ENCODE peak calls at places on chromosomes 1 and 21, in eight cellular contexts. Z is heart left ventricle, J is A549, W is breast epithelium, C is uterus, T is body of pancreas, E is adrenal gland, M is IMR-90. R is an unnamed sample.

GRCh38 chr1:175919001-175919400 is 175.6 kb upstream of the TNR start:
- DNase-seq in Z (no peak), J (no peak), W (no peak), C (no peak), T (no peak), E (no peak), M (no peak), R (no peak)

GRCh38 chr1:41486892-41487728 is 2.6 kb upstream of the EDN2 start:
- DNase-seq in Z (no peak), J (no peak), W (no peak), C (no peak), T (no peak), E (no peak), M (peak), R (no peak)

GRCh38 chr1:107964397-107965111 is 426 bp downstream of the VAV3 start:
- DNase-seq in Z (no peak), J (no peak), W (no peak), C (no peak), T (no peak), E (no peak), M (no peak), R (no peak)

GRCh38 chr1:89831462-89832113 is 10.8 kb downstream of the LRRC8D start:
- DNase-seq in Z (no peak), J (no peak), W (no peak), C (no peak), T (no peak), E (no peak), M (no peak), R (no peak)

GRCh38 chr1:16066245-16066644 is 7.2 kb downstream of the FAM131C start:
- DNase-seq in Z (no peak), J (no peak), W (no peak), C (no peak), T (no peak), E (no peak), M (no peak), R (no peak)

GRCh38 chr21:42846221-42846620 is 33.1 kb downstream of the WDR4 start:
- DNase-seq in Z (no peak), J (no peak), W (peak), C (no peak), T (peak), E (peak), M (no peak), R (peak)

GRCh38 chr1:214520544-214521165 is 30.7 kb downstream of the PTPN14 start:
- DNase-seq in Z (no peak), J (no peak), W (no peak), C (no peak), T (no peak), E (no peak), M (no peak), R (no peak)

GRCh38 chr21:29305068-29305467 is 6.3 kb downstream of the BACH1 start:
- DNase-seq in Z (no peak), J (no peak), W (no peak), C (no peak), T (no peak), E (peak), M (no peak), R (no peak)

GRCh38 chr1:1264868-1265272 is 8.8 kb downstream of the UBE2J2 start:
- DNase-seq in Z (no peak), J (no peak), W (no peak), C (no peak), T (no peak), E (no peak), M (peak), R (no peak)

GRCh38 chr1:175363046-175363445 is 170.5 kb upstream of the KIAA0040 start:
- DNase-seq in Z (no peak), J (no peak), W (no peak), C (no peak), T (no peak), E (no peak), M (no peak), R (no peak)

GRCh38 chr1:41851589-41851988 is 67.1 kb downstream of the HIVEP3 start:
- DNase-seq in Z (no peak), J (no peak), W (no peak), C (no peak), T (no peak), E (no peak), M (peak), R (no peak)

GRCh38 chr1:93588206-93588605 is 93.4 kb downstream of the BCAR3 start:
- DNase-seq in Z (peak), J (no peak), W (no peak), C (no peak), T (no peak), E (no peak), M (peak), R (no peak)

GRCh38 chr1:157878059-157878458 is 36.5 kb upstream of the CD5L start:
- DNase-seq in Z (no peak), J (peak), W (no peak), C (no peak), T (no peak), E (no peak), M (peak), R (no peak)

GRCh38 chr1:183019860-183020259 is 3.4 kb upstream of the LAMC1 start:
- DNase-seq in Z (no peak), J (no peak), W (no peak), C (no peak), T (peak), E (no peak), M (peak), R (no peak)

GRCh38 chr1:15994590-15995351 is 9.3 kb upstream of the SRARP start:
- DNase-seq in Z (peak), J (peak), W (no peak), C (peak), T (peak), E (peak), M (peak), R (no peak)

GRCh38 chr1:109613396-109614147 is 5.8 kb downstream of the GNAT2 start:
- DNase-seq in Z (no peak), J (no peak), W (no peak), C (no peak), T (no peak), E (no peak), M (peak), R (no peak)

GRCh38 chr1:206464456-206464964 is 5.8 kb upstream of the IKBKE start:
- DNase-seq in Z (peak), J (no peak), W (no peak), C (no peak), T (no peak), E (peak), M (peak), R (no peak)

GRCh38 chr1:224759570-224760562 is 143.7 kb downstream of the CNIH3 start:
- DNase-seq in Z (no peak), J (no peak), W (no peak), C (no peak), T (no peak), E (no peak), M (no peak), R (no peak)

GRCh38 chr1:55039342-55040082 is at the start of gene PCSK9:
- DNase-seq in Z (no peak), J (peak), W (no peak), C (no peak), T (peak), E (no peak), M (no peak), R (no peak)

GRCh38 chr1:30419831-30420230 is 303.6 kb downstream of the MATN1 start:
- DNase-seq in Z (no peak), J (no peak), W (no peak), C (no peak), T (no peak), E (no peak), M (no peak), R (peak)

GRCh38 chr1:30460661-30461060 is 262.7 kb downstream of the MATN1 start:
- DNase-seq in Z (no peak), J (no peak), W (peak), C (no peak), T (no peak), E (no peak), M (no peak), R (peak)

GRCh38 chr1:42737257-42737656 is 2.8 kb downstream of the CLDN19 start:
- DNase-seq in Z (no peak), J (no peak), W (peak), C (no peak), T (peak), E (no peak), M (no peak), R (no peak)

GRCh38 chr1:25018110-25018470 is 88.0 kb upstream of the RUNX3 start:
- DNase-seq in Z (no peak), J (no peak), W (no peak), C (no peak), T (no peak), E (no peak), M (no peak), R (no peak)

GRCh38 chr1:26290061-26290415 is 10.2 kb downstream of the SH3BGRL3 start:
- DNase-seq in Z (no peak), J (no peak), W (no peak), C (no peak), T (no peak), E (no peak), M (no peak), R (no peak)

GRCh38 chr21:34078915-34079314 is 5.5 kb downstream of the MRPS6 start:
- DNase-seq in Z (peak), J (no peak), W (no peak), C (no peak), T (no peak), E (no peak), M (no peak), R (no peak)

GRCh38 chr1:207964195-207964966 is 53.5 kb upstream of the CD34 start:
- DNase-seq in Z (no peak), J (no peak), W (no peak), C (no peak), T (no peak), E (peak), M (no peak), R (peak)

GRCh38 chr21:38323721-38324591 is 67.2 kb downstream of the KCNJ15 start:
- DNase-seq in Z (no peak), J (no peak), W (no peak), C (no peak), T (no peak), E (no peak), M (peak), R (no peak)

GRCh38 chr1:222618001-222618879 is at the start of gene MIA3:
- DNase-seq in Z (peak), J (peak), W (peak), C (peak), T (no peak), E (peak), M (peak), R (peak)

GRCh38 chr1:99685516-99686180 is 39.7 kb downstream of the PALMD start:
- DNase-seq in Z (peak), J (peak), W (peak), C (peak), T (peak), E (peak), M (peak), R (peak)

GRCh38 chr1:174640783-174641182 is 193.0 kb downstream of the GPR52 start:
- DNase-seq in Z (no peak), J (no peak), W (no peak), C (no peak), T (no peak), E (no peak), M (no peak), R (no peak)

GRCh38 chr1:235011599-235012435 is 116.8 kb downstream of the TOMM20 start:
- DNase-seq in Z (peak), J (peak), W (no peak), C (peak), T (no peak), E (peak), M (peak), R (peak)

GRCh38 chr1:52368383-52369172 is 2.6 kb upstream of the CC2D1B start:
- DNase-seq in Z (peak), J (peak), W (no peak), C (no peak), T (peak), E (peak), M (peak), R (no peak)

GRCh38 chr1:53896673-53897229 is 2.8 kb downstream of the DIO1 start:
- DNase-seq in Z (no peak), J (no peak), W (no peak), C (peak), T (no peak), E (peak), M (peak), R (no peak)

GRCh38 chr21:34737115-34737514 is 68.3 kb downstream of the CLIC6 start:
- DNase-seq in Z (no peak), J (no peak), W (no peak), C (no peak), T (no peak), E (no peak), M (no peak), R (no peak)

GRCh38 chr1:10353282-10353681 is 45.6 kb upstream of the PGD start:
- DNase-seq in Z (no peak), J (no peak), W (no peak), C (no peak), T (no peak), E (no peak), M (no peak), R (no peak)

GRCh38 chr1:98048234-98048633 is 127.4 kb upstream of the DPYD start:
- DNase-seq in Z (peak), J (peak), W (peak), C (peak), T (peak), E (peak), M (peak), R (peak)

GRCh38 chr1:56591909-56592308 is 12.5 kb upstream of the PLPP3 start:
- DNase-seq in Z (no peak), J (no peak), W (no peak), C (no peak), T (no peak), E (no peak), M (no peak), R (no peak)

DNA sequence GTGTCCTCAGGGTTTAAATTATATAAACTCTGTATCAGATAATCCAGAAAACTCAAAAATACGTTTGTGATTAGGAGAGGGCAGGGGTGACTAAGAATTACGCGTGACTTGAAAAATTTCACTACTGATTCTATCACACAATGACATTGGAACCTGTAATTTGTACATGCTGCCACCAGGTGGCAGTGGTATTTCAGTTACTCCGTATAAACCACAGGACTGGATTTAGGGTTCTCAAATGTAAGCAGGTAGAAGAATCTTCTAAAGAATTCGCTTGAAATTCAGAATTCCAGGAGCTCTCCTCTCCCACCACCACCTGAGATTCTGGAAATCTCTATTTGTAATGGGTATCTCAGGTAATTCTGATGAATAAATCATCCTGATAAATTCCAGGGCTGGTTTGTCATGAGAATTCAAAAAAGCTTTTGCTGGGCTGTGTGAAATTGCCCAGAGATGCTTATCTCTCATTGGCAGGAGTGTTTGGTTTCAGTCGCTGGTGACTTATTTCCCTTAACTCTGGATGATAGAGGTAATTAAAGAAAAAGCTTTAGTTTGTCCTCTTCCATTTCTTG is 1.7 kb upstream of the KRTAP7-1 start:
- DNase-seq in Z (no peak), J (no peak), W (no peak), C (no peak), T (peak), E (no peak), M (no peak), R (no peak)
- TF ChIP-seq CTCF in Z (peak), J (peak), W (no peak), C (no peak), T (peak), E (peak), M (peak), R (no peak)

GRCh38 chr1:19493547-19493946 is 8.2 kb upstream of the CAPZB start:
- DNase-seq in Z (no peak), J (no peak), W (no peak), C (no peak), T (no peak), E (no peak), M (no peak), R (no peak)

GRCh38 chr1:19495816-19496528 is 10.6 kb upstream of the CAPZB start:
- DNase-seq in Z (no peak), J (no peak), W (no peak), C (no peak), T (no peak), E (no peak), M (peak), R (no peak)

GRCh38 chr1:19496529-19496877 is 11.2 kb upstream of the CAPZB start:
- DNase-seq in Z (no peak), J (no peak), W (no peak), C (no peak), T (no peak), E (no peak), M (no peak), R (no peak)

GRCh38 chr1:19495000-19495656 is 9.8 kb upstream of the CAPZB start:
- DNase-seq in Z (no peak), J (no peak), W (no peak), C (no peak), T (no peak), E (no peak), M (no peak), R (no peak)
- TF ChIP-seq POLR2A in Z (no peak), J (no peak), W (no peak), C (peak), T (no peak), E (no peak), M (no peak), R (no peak)

DNA sequence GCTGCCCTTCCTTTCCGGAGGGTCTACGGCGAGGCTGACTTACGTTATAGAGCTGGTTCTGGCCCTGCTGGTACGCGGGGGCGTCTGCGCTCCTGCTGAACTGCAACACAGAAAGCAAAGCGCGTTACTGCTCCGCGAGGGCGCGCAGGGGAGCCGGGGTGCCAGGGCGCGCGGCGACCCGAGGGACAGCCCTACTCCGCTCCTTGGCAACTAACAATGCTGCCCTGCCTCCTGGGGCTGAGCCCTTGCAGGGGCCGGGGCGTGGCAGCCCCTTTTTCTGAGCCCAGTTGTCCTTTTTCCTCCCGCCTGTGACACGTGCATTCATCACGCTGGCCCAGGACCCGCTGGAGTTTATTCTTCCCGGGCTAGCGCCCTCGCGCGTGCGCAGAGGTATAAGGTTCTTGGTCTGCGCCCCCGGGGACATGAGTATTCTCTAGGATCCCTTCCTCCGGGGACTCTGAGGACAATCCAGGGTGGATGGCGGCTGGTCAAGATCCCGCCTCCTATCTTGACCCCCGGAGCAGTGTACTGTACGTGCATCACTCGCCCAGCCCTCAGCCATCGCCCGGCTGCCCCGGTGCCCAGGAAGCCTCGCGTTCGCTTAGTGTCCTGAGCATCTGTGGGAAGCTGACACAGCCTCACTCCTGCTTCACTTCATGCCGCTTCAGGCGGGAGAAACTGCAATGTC is 78.9 kb downstream of the CD247 start:
- DNase-seq in Z (peak), J (peak), W (no peak), C (peak), T (no peak), E (peak), M (peak), R (peak)
- H3K4me3 ChIP-seq in Z (peak), J (peak), W (peak), C (no peak), T (no peak), E (no peak), M (peak), R (peak)

GRCh38 chr1:181918893-181919728 is 142.4 kb downstream of the ZNF648 start:
- DNase-seq in Z (no peak), J (no peak), W (no peak), C (no peak), T (no peak), E (no peak), M (no peak), R (no peak)

DNA sequence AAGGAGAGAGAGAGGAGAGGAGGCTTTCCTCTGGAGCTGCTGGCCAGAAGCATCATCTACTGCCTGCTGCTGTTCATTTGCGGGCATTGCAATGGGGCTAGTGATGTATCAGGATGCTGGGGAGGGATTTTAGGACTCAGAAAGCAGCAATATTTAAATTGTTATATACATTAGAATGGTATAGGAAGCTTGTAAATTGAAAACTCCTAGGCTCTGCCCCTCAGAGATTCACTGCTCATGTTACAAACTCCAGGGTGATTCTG is 141.9 kb downstream of the ZNF648 start:
- DNase-seq in Z (no peak), J (no peak), W (no peak), C (no peak), T (no peak), E (no peak), M (no peak), R (no peak)
- TF ChIP-seq CTCF in Z (no peak), J (no peak), W (no peak), C (no peak), T (no peak), E (no peak), M (no peak), R (no peak)

GRCh38 chr1:44033756-44034155 is 2.5 kb upstream of the SLC6A9 start:
- DNase-seq in Z (no peak), J (no peak), W (no peak), C (no peak), T (no peak), E (no peak), M (no peak), R (no peak)

GRCh38 chr1:44033041-44033575 is 1.8 kb upstream of the SLC6A9 start:
- DNase-seq in Z (no peak), J (no peak), W (no peak), C (no peak), T (no peak), E (no peak), M (no peak), R (no peak)

GRCh38 chr1:44031051-44031899 is at the start of gene SLC6A9:
- DNase-seq in Z (peak), J (no peak), W (peak), C (peak), T (peak), E (peak), M (peak), R (no peak)

GRCh38 chr1:44030606-44031050 is 634 bp downstream of the SLC6A9 start:
- DNase-seq in Z (peak), J (no peak), W (peak), C (peak), T (no peak), E (no peak), M (peak), R (no peak)

GRCh38 chr1:44031900-44032817 is 897 bp upstream of the SLC6A9 start:
- DNase-seq in Z (no peak), J (no peak), W (peak), C (no peak), T (no peak), E (no peak), M (peak), R (no peak)
- TF ChIP-seq POLR2A in Z (no peak), J (no peak), W (no peak), C (no peak), T (no peak), E (no peak), M (no peak), R (no peak)

GRCh38 chr1:45640293-45640692 is 16.4 kb upstream of the CCDC17 start:
- DNase-seq in Z (no peak), J (no peak), W (no peak), C (no peak), T (no peak), E (no peak), M (peak), R (no peak)
- H3K4me3 ChIP-seq in Z (no peak), J (no peak), W (no peak), C (no peak), T (no peak), E (no peak), M (no peak), R (no peak)

GRCh38 chr1:203056516-203056915 is 29.3 kb downstream of the MYOG start:
- DNase-seq in Z (no peak), J (no peak), W (no peak), C (no peak), T (no peak), E (no peak), M (no peak), R (no peak)
- TF ChIP-seq CTCF in Z (no peak), J (no peak), W (no peak), C (no peak), T (no peak), E (no peak), M (no peak), R (no peak)

R was measured in lower leg skin.